ENCODE peak calls at places on chromosomes 12 and 14, in six cellular contexts. One of them, this sample, is unnamed.

GRCh38 chr12:117141097-117141898 is 42.1 kb upstream of the TESC start:
- DNase-seq in WERI-Rb-1: no peak
- DNase-seq in ovary: no peak
- DNase-seq in hepatocyte: no peak
- DNase-seq in lower lobe of right lung: peak
- DNase-seq in foreskin fibroblast: no peak
- DNase-seq in this sample: no peak

GRCh38 chr12:4664111-4664510 is 15.2 kb downstream of the NDUFA9 start:
- DNase-seq in ovary: no peak
- DNase-seq in WERI-Rb-1: no peak
- DNase-seq in hepatocyte: no peak
- DNase-seq in foreskin fibroblast: peak
- DNase-seq in lower lobe of right lung: no peak
- DNase-seq in this sample: peak

GRCh38 chr12:106586803-106587684 is 4.2 kb downstream of the RFX4 start:
- DNase-seq in WERI-Rb-1: no peak
- DNase-seq in hepatocyte: no peak
- DNase-seq in ovary: no peak
- DNase-seq in lower lobe of right lung: no peak
- DNase-seq in foreskin fibroblast: no peak
- DNase-seq in this sample: no peak

GRCh38 chr14:106013879-106014376 is 487.5 kb downstream of the TMEM121 start:
- DNase-seq in ovary: no peak
- DNase-seq in WERI-Rb-1: no peak
- DNase-seq in foreskin fibroblast: no peak
- DNase-seq in lower lobe of right lung: no peak
- DNase-seq in hepatocyte: no peak
- DNase-seq in this sample: no peak

GRCh38 chr12:49188916-49189367 is at the start of gene TUBA1A:
- DNase-seq in hepatocyte: peak
- DNase-seq in ovary: peak
- DNase-seq in lower lobe of right lung: peak
- DNase-seq in foreskin fibroblast: peak
- DNase-seq in WERI-Rb-1: peak
- DNase-seq in this sample: peak

GRCh38 chr12:68037616-68038255 is 48.5 kb downstream of the IFNG-AS1 start:
- DNase-seq in lower lobe of right lung: no peak
- DNase-seq in hepatocyte: no peak
- DNase-seq in WERI-Rb-1: no peak
- DNase-seq in ovary: no peak
- DNase-seq in foreskin fibroblast: no peak
- DNase-seq in this sample: no peak

GRCh38 chr14:56002876-56003625 is 115.2 kb upstream of the PELI2 start:
- DNase-seq in hepatocyte: no peak
- DNase-seq in WERI-Rb-1: no peak
- DNase-seq in lower lobe of right lung: no peak
- DNase-seq in ovary: no peak
- DNase-seq in foreskin fibroblast: no peak
- DNase-seq in this sample: no peak

GRCh38 chr12:50275545-50275944 is 7.8 kb downstream of the LIMA1 start:
- DNase-seq in lower lobe of right lung: no peak
- DNase-seq in ovary: no peak
- DNase-seq in hepatocyte: no peak
- DNase-seq in foreskin fibroblast: no peak
- DNase-seq in WERI-Rb-1: no peak
- DNase-seq in this sample: no peak

GRCh38 chr12:109875572-109876131 is 4.7 kb downstream of the GLTP start:
- DNase-seq in foreskin fibroblast: no peak
- DNase-seq in hepatocyte: peak
- DNase-seq in lower lobe of right lung: peak
- DNase-seq in WERI-Rb-1: no peak
- DNase-seq in ovary: no peak
- DNase-seq in this sample: no peak

GRCh38 chr14:23915559-23915958 is 38.0 kb upstream of the DHRS4 start:
- DNase-seq in ovary: no peak
- DNase-seq in WERI-Rb-1: no peak
- DNase-seq in lower lobe of right lung: no peak
- DNase-seq in foreskin fibroblast: no peak
- DNase-seq in hepatocyte: no peak
- DNase-seq in this sample: no peak

GRCh38 chr14:94612174-94612573 is at the start of gene SERPINA3:
- DNase-seq in foreskin fibroblast: no peak
- DNase-seq in WERI-Rb-1: no peak
- DNase-seq in hepatocyte: peak
- DNase-seq in ovary: peak
- DNase-seq in lower lobe of right lung: no peak
- DNase-seq in this sample: no peak

GRCh38 chr12:105455250-105455649 is 124.8 kb downstream of the C12orf75 start:
- DNase-seq in foreskin fibroblast: no peak
- DNase-seq in hepatocyte: no peak
- DNase-seq in ovary: no peak
- DNase-seq in WERI-Rb-1: no peak
- DNase-seq in lower lobe of right lung: no peak
- DNase-seq in this sample: no peak

GRCh38 chr14:26966942-26967341 is 369.1 kb upstream of the NOVA1 start:
- DNase-seq in ovary: no peak
- DNase-seq in WERI-Rb-1: no peak
- DNase-seq in hepatocyte: peak
- DNase-seq in foreskin fibroblast: no peak
- DNase-seq in lower lobe of right lung: no peak
- DNase-seq in this sample: no peak

GRCh38 chr12:45246202-45246601 is 30.3 kb downstream of the ANO6 start:
- DNase-seq in hepatocyte: no peak
- DNase-seq in lower lobe of right lung: no peak
- DNase-seq in WERI-Rb-1: no peak
- DNase-seq in ovary: no peak
- DNase-seq in foreskin fibroblast: no peak
- DNase-seq in this sample: no peak

GRCh38 chr14:84453541-84453940 is 1076.4 kb upstream of the FLRT2 start:
- DNase-seq in hepatocyte: no peak
- DNase-seq in lower lobe of right lung: no peak
- DNase-seq in ovary: no peak
- DNase-seq in foreskin fibroblast: no peak
- DNase-seq in WERI-Rb-1: no peak
- DNase-seq in this sample: no peak

GRCh38 chr12:124397399-124397679 is 102.4 kb downstream of the RFLNA start:
- DNase-seq in foreskin fibroblast: no peak
- DNase-seq in hepatocyte: no peak
- DNase-seq in WERI-Rb-1: peak
- DNase-seq in ovary: no peak
- DNase-seq in lower lobe of right lung: no peak
- DNase-seq in this sample: no peak

GRCh38 chr12:86551146-86551571 is 295.0 kb upstream of the MGAT4C start:
- DNase-seq in ovary: no peak
- DNase-seq in lower lobe of right lung: no peak
- DNase-seq in foreskin fibroblast: no peak
- DNase-seq in hepatocyte: no peak
- DNase-seq in WERI-Rb-1: no peak
- DNase-seq in this sample: no peak

GRCh38 chr14:83173687-83174086 is 1640.0 kb upstream of the SEL1L start:
- DNase-seq in WERI-Rb-1: no peak
- DNase-seq in lower lobe of right lung: no peak
- DNase-seq in hepatocyte: no peak
- DNase-seq in foreskin fibroblast: no peak
- DNase-seq in ovary: no peak
- DNase-seq in this sample: no peak

GRCh38 chr14:104227806-104228205 is 89.4 kb downstream of the KIF26A start:
- DNase-seq in foreskin fibroblast: no peak
- DNase-seq in WERI-Rb-1: no peak
- DNase-seq in lower lobe of right lung: no peak
- DNase-seq in ovary: no peak
- DNase-seq in hepatocyte: no peak
- DNase-seq in this sample: no peak

GRCh38 chr12:116687888-116688287 is 50.0 kb downstream of the SPRING1 start:
- DNase-seq in WERI-Rb-1: peak
- DNase-seq in ovary: no peak
- DNase-seq in lower lobe of right lung: peak
- DNase-seq in hepatocyte: peak
- DNase-seq in foreskin fibroblast: no peak
- DNase-seq in this sample: no peak

GRCh38 chr12:109961612-109962011 is 34.6 kb downstream of the GIT2 start:
- DNase-seq in WERI-Rb-1: no peak
- DNase-seq in ovary: no peak
- DNase-seq in hepatocyte: no peak
- DNase-seq in lower lobe of right lung: no peak
- DNase-seq in foreskin fibroblast: no peak
- DNase-seq in this sample: no peak

GRCh38 chr12:26271889-26272492 is 76.6 kb downstream of the SSPN start:
- DNase-seq in ovary: peak
- DNase-seq in lower lobe of right lung: peak
- DNase-seq in WERI-Rb-1: no peak
- DNase-seq in foreskin fibroblast: peak
- DNase-seq in hepatocyte: peak
- DNase-seq in this sample: peak

GRCh38 chr12:29073631-29074239 is 75.3 kb upstream of the FAR2 start:
- DNase-seq in ovary: no peak
- DNase-seq in hepatocyte: peak
- DNase-seq in WERI-Rb-1: peak
- DNase-seq in lower lobe of right lung: no peak
- DNase-seq in foreskin fibroblast: peak
- DNase-seq in this sample: peak

GRCh38 chr14:30240002-30240401 is 312.4 kb upstream of the PRKD1 start:
- DNase-seq in lower lobe of right lung: no peak
- DNase-seq in foreskin fibroblast: no peak
- DNase-seq in hepatocyte: no peak
- DNase-seq in ovary: no peak
- DNase-seq in WERI-Rb-1: no peak
- DNase-seq in this sample: no peak

GRCh38 chr12:14514946-14515345 is 52.7 kb downstream of the PLBD1 start:
- DNase-seq in lower lobe of right lung: no peak
- DNase-seq in WERI-Rb-1: no peak
- DNase-seq in ovary: no peak
- DNase-seq in foreskin fibroblast: peak
- DNase-seq in hepatocyte: no peak
- DNase-seq in this sample: no peak

GRCh38 chr12:115930336-115930735 is 347.2 kb downstream of the MED13L start:
- DNase-seq in ovary: no peak
- DNase-seq in hepatocyte: no peak
- DNase-seq in lower lobe of right lung: no peak
- DNase-seq in foreskin fibroblast: no peak
- DNase-seq in WERI-Rb-1: no peak
- DNase-seq in this sample: no peak

GRCh38 chr12:82896979-82897378 is 210.3 kb downstream of the TMTC2 start:
- DNase-seq in WERI-Rb-1: no peak
- DNase-seq in lower lobe of right lung: no peak
- DNase-seq in foreskin fibroblast: no peak
- DNase-seq in ovary: no peak
- DNase-seq in hepatocyte: peak
- DNase-seq in this sample: peak

GRCh38 chr14:104845033-104845666 is 19.9 kb upstream of the CEP170B start:
- DNase-seq in ovary: no peak
- DNase-seq in WERI-Rb-1: no peak
- DNase-seq in foreskin fibroblast: no peak
- DNase-seq in lower lobe of right lung: no peak
- DNase-seq in hepatocyte: no peak
- DNase-seq in this sample: no peak

GRCh38 chr14:67589212-67589770 is 10.8 kb downstream of the PIGH start:
- DNase-seq in foreskin fibroblast: no peak
- DNase-seq in ovary: no peak
- DNase-seq in lower lobe of right lung: no peak
- DNase-seq in hepatocyte: no peak
- DNase-seq in WERI-Rb-1: no peak
- DNase-seq in this sample: no peak

GRCh38 chr14:64971890-64972785 is at the start of gene RAB15:
- DNase-seq in lower lobe of right lung: no peak
- DNase-seq in WERI-Rb-1: peak
- DNase-seq in hepatocyte: peak
- DNase-seq in ovary: no peak
- DNase-seq in foreskin fibroblast: peak
- DNase-seq in this sample: no peak

GRCh38 chr14:34009956-34010355 is 59.1 kb upstream of the EGLN3 start:
- DNase-seq in ovary: no peak
- DNase-seq in hepatocyte: no peak
- DNase-seq in lower lobe of right lung: no peak
- DNase-seq in foreskin fibroblast: no peak
- DNase-seq in WERI-Rb-1: no peak
- DNase-seq in this sample: no peak

GRCh38 chr12:107544947-107545346 is 140.7 kb upstream of the PWP1 start:
- DNase-seq in WERI-Rb-1: no peak
- DNase-seq in ovary: no peak
- DNase-seq in hepatocyte: no peak
- DNase-seq in lower lobe of right lung: no peak
- DNase-seq in foreskin fibroblast: no peak
- DNase-seq in this sample: no peak